ENCODE peak calls at places on chromosome X, in seven cellular contexts. I is NCI-H748 treated with DMSO at 0.1 percent for 48 hours, E is H9, R is endothelial cell, Y is pancreas, K is fibroblast of mammary gland, O is epithelial cell of esophagus. V is an unnamed sample.

GRCh38 chrX:5113128-5113527 is 1115.5 kb downstream of the NLGN4X start:
- DNase-seq in E (no peak), K (no peak), O (peak), Y (no peak), R (no peak), I (peak), V (peak)

GRCh38 chrX:150036181-150036580 is 97.9 kb upstream of the EOLA2 start:
- DNase-seq in R (no peak), O (peak), K (peak), I (no peak), E (no peak), Y (peak), V (no peak)

GRCh38 chrX:41457618-41458192 is 10.6 kb downstream of the NYX start:
- DNase-seq in K (no peak), E (no peak), O (no peak), R (no peak), I (no peak), Y (no peak), V (no peak)

GRCh38 chrX:69163936-69164741 is 1.1 kb downstream of the PJA1 start:
- DNase-seq in R (no peak), O (peak), E (peak), Y (peak), I (peak), K (no peak), V (no peak)

GRCh38 chrX:116749943-116750342 is 287.2 kb upstream of the CT83 start:
- DNase-seq in E (no peak), R (no peak), O (peak), I (peak), Y (no peak), K (no peak), V (peak)

GRCh38 chrX:15737957-15738685 is at the start of gene CA5B:
- DNase-seq in Y (peak), K (peak), O (peak), E (peak), R (peak), I (peak), V (peak)

GRCh38 chrX:34918091-34918736 is 24.4 kb upstream of the FAM47B start:
- DNase-seq in R (no peak), K (peak), E (no peak), O (peak), I (no peak), Y (no peak), V (no peak)

GRCh38 chrX:24294619-24295018 is 19.2 kb downstream of the SUPT20HL2 start:
- DNase-seq in O (no peak), R (peak), E (peak), Y (no peak), I (peak), K (peak), V (peak)

GRCh38 chrX:134526399-134526798 is 66.4 kb downstream of the HPRT1 start:
- DNase-seq in O (peak), K (no peak), E (no peak), Y (no peak), I (no peak), R (no peak), V (no peak)

GRCh38 chrX:138740361-138740760 is 28.8 kb upstream of the FGF13 start:
- DNase-seq in R (no peak), E (no peak), Y (no peak), I (no peak), O (no peak), K (no peak), V (no peak)